ENCODE peak calls at places on chromosomes 3 and 15, in nine cellular contexts. W, G, F, T, Y, J, X, V and O are unnamed samples.

GRCh38 chr3:105253225-105253624 is 113.5 kb upstream of the ALCAM start:
- DNase-seq in W (no peak), G (no peak), F (no peak), T (no peak), Y (peak; percentile 8), J (no peak), X (no peak), V (no peak), O (no peak)

GRCh38 chr15:92463826-92464225 is 70.1 kb downstream of the ST8SIA2 start:
- DNase-seq in W (no peak), G (no peak), F (no peak), T (peak; percentile 27), Y (no peak), J (no peak), X (no peak), V (no peak), O (no peak)

GRCh38 chr3:155244206-155244605 is 49.3 kb downstream of the STRIT1 start:
- DNase-seq in W (no peak), G (no peak), F (no peak), T (no peak), Y (no peak), J (no peak), X (no peak), V (no peak), O (no peak)

GRCh38 chr3:110391640-110392395 is 679.8 kb upstream of the NECTIN3 start:
- DNase-seq in W (peak; percentile 34), G (no peak), F (no peak), T (no peak), Y (no peak), J (no peak), X (no peak), V (no peak), O (no peak)

GRCh38 chr3:17631617-17632016 is 110.8 kb downstream of the TBC1D5 start:
- DNase-seq in W (no peak), G (no peak), F (no peak), T (no peak), Y (no peak), J (no peak), X (no peak), V (no peak), O (no peak)

GRCh38 chr15:93042211-93042610 is 46.8 kb downstream of the RGMA start:
- DNase-seq in W (no peak), G (no peak), F (no peak), T (no peak), Y (no peak), J (no peak), X (no peak), V (no peak), O (no peak)

GRCh38 chr15:78640840-78641733 is at the start of gene CHRNB4:
- DNase-seq in W (no peak), G (no peak), F (peak; percentile 36), T (no peak), Y (no peak), J (no peak), X (peak; percentile 49), V (peak; percentile 92), O (no peak)

GRCh38 chr3:124688580-124689454 is 41.4 kb upstream of the UMPS start:
- DNase-seq in W (peak; percentile 79), G (peak; percentile 84), F (peak; percentile 67), T (peak; percentile 73), Y (peak; percentile 83), J (peak; percentile 89), X (peak; percentile 82), V (peak; percentile 80), O (peak; percentile 36)

GRCh38 chr3:119437852-119438251 is 25.6 kb downstream of the TMEM39A start:
- DNase-seq in W (no peak), G (no peak), F (no peak), T (no peak), Y (no peak), J (no peak), X (no peak), V (no peak), O (no peak)

GRCh38 chr15:69031013-69032001 is 16.8 kb downstream of the NOX5 start:
- DNase-seq in W (peak; percentile 27), G (peak; percentile 48), F (no peak), T (peak; percentile 25), Y (peak; percentile 19), J (peak; percentile 75), X (peak; percentile 55), V (peak; percentile 60), O (no peak)

GRCh38 chr3:145972851-145973250 is 188.1 kb downstream of the PLOD2 start:
- DNase-seq in W (no peak), G (no peak), F (no peak), T (no peak), Y (no peak), J (no peak), X (no peak), V (no peak), O (no peak)

GRCh38 chr3:27573780-27574437 is 89.7 kb upstream of the SLC4A7 start:
- DNase-seq in W (no peak), G (no peak), F (no peak), T (no peak), Y (no peak), J (no peak), X (no peak), V (no peak), O (no peak)

GRCh38 chr3:78022232-78022631 is 982.3 kb downstream of the ROBO2 start:
- DNase-seq in W (no peak), G (no peak), F (no peak), T (no peak), Y (no peak), J (no peak), X (no peak), V (no peak), O (no peak)

DNA sequence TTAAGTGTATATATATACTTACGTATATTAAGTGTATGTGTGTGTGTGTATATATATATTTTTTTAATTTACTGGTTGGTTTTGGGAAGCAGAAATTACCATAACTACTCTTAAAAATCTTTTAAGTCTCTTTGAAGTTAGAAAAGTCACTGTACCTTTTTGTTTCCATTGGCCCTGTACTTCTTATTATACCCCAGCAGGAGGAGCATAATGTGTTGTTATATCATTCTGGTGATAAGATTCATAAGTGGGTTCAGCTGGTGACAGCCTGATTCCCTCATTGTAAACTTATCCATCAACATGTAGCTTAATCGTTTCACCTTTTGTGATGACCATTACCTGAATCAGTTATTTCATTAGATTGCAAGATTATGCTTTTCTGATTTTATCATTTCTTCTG is 30.8 kb downstream of the MLH1 start:
- DNase-seq in W (no peak), G (no peak), F (no peak), T (peak; percentile 29), Y (no peak), J (no peak), X (no peak), V (no peak), O (no peak)
- TF ChIP-seq CTCF in W (peak; percentile 37), G (peak; percentile 32), F (peak; percentile 38), T (peak; percentile 57), Y (peak; percentile 43), J (peak; percentile 46), X (peak; percentile 50), V (no peak), O (no peak)

GRCh38 chr3:140635276-140635675 is 42.6 kb upstream of the TRIM42 start:
- DNase-seq in W (no peak), G (no peak), F (no peak), T (no peak), Y (no peak), J (no peak), X (no peak), V (no peak), O (no peak)
- TF ChIP-seq CTCF in W (no peak), G (no peak), F (no peak), T (no peak), Y (no peak), J (no peak), X (no peak), V (no peak), O (no peak)

DNA sequence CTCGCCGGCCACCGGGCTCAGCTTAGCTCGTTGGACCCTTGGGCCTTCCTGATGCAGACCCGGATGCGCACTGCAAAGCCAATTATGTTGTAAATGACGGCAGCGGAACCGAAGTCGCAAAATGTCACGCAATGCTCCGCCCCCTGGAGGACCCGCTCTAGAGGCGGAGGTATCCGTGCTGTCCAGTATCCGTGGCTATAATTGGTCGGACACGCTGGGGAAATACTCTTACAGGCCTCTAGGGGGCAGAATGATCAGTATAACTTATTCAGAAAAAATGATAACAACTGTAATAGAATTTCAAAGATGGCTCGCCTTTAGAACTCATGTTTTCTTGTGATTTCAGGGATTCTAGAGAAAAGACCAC is at the start of gene PRR23B:
- DNase-seq in W (no peak), G (no peak), F (no peak), T (no peak), Y (no peak), J (no peak), X (no peak), V (no peak), O (no peak)
- TF ChIP-seq CTCF in W (peak; percentile 36), G (no peak), F (no peak), T (peak; percentile 10), Y (peak; percentile 15), J (no peak), X (no peak), V (peak; percentile 14), O (no peak)

GRCh38 chr15:36808401-36809160 is 229.2 kb downstream of the CDIN1 start:
- DNase-seq in W (peak; percentile 20), G (no peak), F (no peak), T (no peak), Y (no peak), J (no peak), X (no peak), V (no peak), O (no peak)

GRCh38 chr15:36809380-36809779 is 230.0 kb downstream of the CDIN1 start:
- DNase-seq in W (no peak), G (no peak), F (no peak), T (no peak), Y (no peak), J (no peak), X (no peak), V (no peak), O (no peak)

GRCh38 chr15:36811903-36812302 is 232.5 kb downstream of the CDIN1 start:
- DNase-seq in W (no peak), G (no peak), F (no peak), T (no peak), Y (no peak), J (no peak), X (no peak), V (no peak), O (no peak)

GRCh38 chr15:36814085-36814484 is 234.7 kb downstream of the CDIN1 start:
- DNase-seq in W (no peak), G (no peak), F (no peak), T (no peak), Y (no peak), J (no peak), X (no peak), V (no peak), O (no peak)

DNA sequence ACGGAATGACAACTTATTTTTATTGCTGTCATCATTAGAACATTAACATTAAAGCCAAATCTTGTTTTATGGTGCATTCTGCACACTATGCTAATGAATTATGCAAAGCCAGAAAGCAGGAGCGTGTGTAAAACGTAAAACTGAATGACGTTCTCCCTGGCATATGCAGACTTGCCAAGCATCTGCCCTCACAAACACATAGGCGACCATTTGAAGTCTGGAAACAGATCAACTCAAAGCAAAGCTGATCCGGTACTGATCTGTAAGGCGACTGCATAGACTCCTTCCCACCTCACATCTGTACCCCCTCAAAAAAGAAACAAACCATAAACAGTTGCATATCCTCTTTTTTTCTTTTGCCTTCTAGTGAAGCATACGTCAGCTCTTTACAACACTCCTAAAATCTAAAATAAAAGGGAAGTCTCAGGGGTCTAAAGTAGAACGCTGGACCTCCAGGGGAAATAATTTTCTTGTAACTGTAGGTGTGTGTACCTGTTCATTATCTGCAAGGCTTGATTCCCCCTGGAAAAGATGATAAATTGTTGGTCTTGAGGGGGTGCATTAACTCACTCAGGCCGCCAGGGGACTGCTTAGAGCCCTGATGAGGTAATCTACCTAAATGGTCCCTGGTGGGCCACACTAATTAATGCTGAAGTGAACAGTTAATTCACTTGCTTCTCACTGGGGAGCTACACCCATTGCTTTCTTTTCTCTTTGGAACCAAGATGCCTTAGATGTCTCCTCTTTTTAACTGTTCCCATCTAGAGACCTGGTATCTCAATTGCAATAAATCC is 231.4 kb downstream of the CDIN1 start:
- DNase-seq in W (no peak), G (peak; percentile 10), F (no peak), T (no peak), Y (no peak), J (no peak), X (no peak), V (no peak), O (no peak)
- TF ChIP-seq CTCF in W (peak; percentile 56), G (peak; percentile 12), F (no peak), T (no peak), Y (no peak), J (peak; percentile 19), X (no peak), V (peak; percentile 59), O (no peak)